ENCODE peak calls at places on chromosome 21, in seven cellular contexts. P, E, X, F, Y, Z and D are unnamed samples.

GRCh38 chr21:36499578-36500471 is 19.9 kb upstream of the CLDN14 start:
- DNase-seq in Z (no peak), F (peak; percentile 42), X (peak; percentile 78), P (no peak), E (peak; percentile 81), Y (no peak), D (no peak)

GRCh38 chr21:33214056-33214455 is 15.7 kb upstream of the IFNAR2 start:
- DNase-seq in Y (no peak), P (no peak), Z (no peak), F (no peak), E (no peak), X (no peak), D (no peak)

GRCh38 chr21:38486221-38486620 is 12.1 kb downstream of the ERG start:
- DNase-seq in E (no peak), Z (no peak), X (peak; percentile 87), Y (no peak), F (no peak), P (no peak), D (no peak)

GRCh38 chr21:41472769-41473548 is 35.0 kb downstream of the TMPRSS2 start:
- DNase-seq in E (no peak), X (no peak), Z (no peak), Y (no peak), F (no peak), P (no peak), D (no peak)

GRCh38 chr21:44702111-44702972 is 5.4 kb downstream of the KRTAP10-12 start:
- DNase-seq in F (no peak), Y (no peak), X (no peak), E (no peak), P (no peak), Z (no peak), D (no peak)

GRCh38 chr21:42649122-42650032 is 4.0 kb upstream of the PDE9A start:
- DNase-seq in Y (no peak), P (no peak), X (no peak), Z (no peak), E (no peak), F (no peak), D (no peak)

GRCh38 chr21:25960423-25960822 is 210.1 kb downstream of the APP start:
- DNase-seq in E (no peak), Z (no peak), F (no peak), P (no peak), X (no peak), Y (peak; percentile 6), D (no peak)

GRCh38 chr21:46000731-46001641 is 19.4 kb downstream of the COL6A1 start:
- DNase-seq in P (no peak), E (no peak), F (peak; percentile 30), Z (no peak), Y (peak; percentile 37), X (no peak), D (no peak)

GRCh38 chr21:42668193-42668592 is 14.8 kb downstream of the PDE9A start:
- DNase-seq in Y (no peak), F (no peak), E (no peak), P (no peak), Z (no peak), X (no peak), D (no peak)

GRCh38 chr21:31108969-31109368 is 70.7 kb upstream of the KRTAP19-8 start:
- DNase-seq in Y (no peak), X (no peak), Z (no peak), F (no peak), P (no peak), E (peak; percentile 6), D (peak; percentile 90)

GRCh38 chr21:44865561-44866280 is 7.8 kb downstream of the PTTG1IP start:
- DNase-seq in X (no peak), Z (no peak), P (no peak), E (peak; percentile 29), Y (no peak), F (no peak), D (peak; percentile 37)

GRCh38 chr21:35648512-35648911 is 411.8 kb downstream of the SETD4 start:
- DNase-seq in Y (no peak), X (no peak), Z (no peak), P (no peak), E (peak; percentile 45), F (no peak), D (no peak)

GRCh38 chr21:20996421-20997307 is 1.5 kb upstream of the NCAM2 start:
- DNase-seq in Y (peak; percentile 19), Z (no peak), P (no peak), X (no peak), E (no peak), F (no peak), D (no peak)

GRCh38 chr21:45880097-45881068 is 101.2 kb upstream of the COL6A1 start:
- DNase-seq in F (peak; percentile 41), P (peak; percentile 63), E (peak; percentile 88), Y (peak; percentile 90), X (peak; percentile 76), Z (peak; percentile 74), D (peak; percentile 84)

GRCh38 chr21:19065164-19065563 is 661.6 kb upstream of the TMPRSS15 start:
- DNase-seq in P (no peak), F (no peak), X (no peak), Z (no peak), E (no peak), Y (no peak), D (no peak)

GRCh38 chr21:35449846-35450245 is 400.7 kb upstream of the RUNX1 start:
- DNase-seq in Y (no peak), F (no peak), X (no peak), P (no peak), Z (no peak), E (no peak), D (no peak)

GRCh38 chr21:38082936-38083335 is 166.7 kb upstream of the KCNJ6 start:
- DNase-seq in F (no peak), P (no peak), E (no peak), Z (no peak), Y (no peak), X (no peak), D (no peak)

GRCh38 chr21:43632373-43632905 is 26.8 kb downstream of the HSF2BP start:
- DNase-seq in Y (no peak), X (no peak), F (no peak), E (no peak), Z (no peak), P (no peak), D (no peak)

GRCh38 chr21:33241846-33242245 is 12.1 kb downstream of the IFNAR2 start:
- DNase-seq in E (no peak), Z (no peak), P (no peak), Y (no peak), X (no peak), F (no peak), D (no peak)

GRCh38 chr21:29499734-29500343 is 201.1 kb downstream of the BACH1 start:
- DNase-seq in F (no peak), P (no peak), Z (no peak), E (peak; percentile 82), X (peak; percentile 45), Y (no peak), D (peak; percentile 65)

GRCh38 chr21:42513151-42513984 is at the start of gene SLC37A1:
- DNase-seq in F (no peak), Y (peak; percentile 51), Z (peak; percentile 69), E (peak; percentile 58), P (peak; percentile 49), X (no peak), D (no peak)

GRCh38 chr21:38661296-38662223 is 144.2 kb upstream of the ETS2 start:
- DNase-seq in E (peak; percentile 6), F (peak; percentile 34), X (peak; percentile 18), Y (peak; percentile 42), P (no peak), Z (no peak), D (no peak)

GRCh38 chr21:35399706-35400105 is 350.6 kb upstream of the RUNX1 start:
- DNase-seq in X (no peak), E (no peak), F (no peak), Z (no peak), Y (no peak), P (no peak), D (no peak)

GRCh38 chr21:35942211-35943144 is 117.8 kb downstream of the SETD4 start:
- DNase-seq in F (no peak), Y (no peak), E (no peak), Z (no peak), X (no peak), P (no peak), D (no peak)

GRCh38 chr21:45818276-45818903 is 163.2 kb upstream of the COL6A1 start:
- DNase-seq in X (no peak), F (no peak), E (peak; percentile 44), P (no peak), Y (no peak), Z (no peak), D (no peak)

GRCh38 chr21:25176637-25177412 is 430.5 kb downstream of the MRPL39 start:
- DNase-seq in P (no peak), X (no peak), Y (no peak), F (no peak), E (no peak), Z (peak; percentile 34), D (no peak)

GRCh38 chr21:15031790-15032357 is 32.9 kb downstream of the NRIP1 start:
- DNase-seq in E (no peak), Y (no peak), F (no peak), X (peak; percentile 63), Z (no peak), P (no peak), D (no peak)

GRCh38 chr21:26679299-26679698 is 106.2 kb upstream of the CYYR1 start:
- DNase-seq in Z (no peak), F (no peak), X (no peak), E (no peak), Y (no peak), P (no peak), D (no peak)

GRCh38 chr21:15064576-15065380 is at the start of gene NRIP1:
- DNase-seq in P (peak; percentile 70), X (peak; percentile 88), E (peak; percentile 96), F (peak; percentile 90), Z (peak; percentile 85), Y (peak; percentile 92), D (peak; percentile 87)

GRCh38 chr21:38797470-38797869 is 8.3 kb upstream of the ETS2 start:
- DNase-seq in P (no peak), F (no peak), X (no peak), Y (peak; percentile 35), E (no peak), Z (no peak), D (no peak)

GRCh38 chr21:27154451-27155129 is 187.7 kb upstream of the ADAMTS5 start:
- DNase-seq in P (no peak), Z (no peak), Y (no peak), F (no peak), X (no peak), E (no peak), D (no peak)

GRCh38 chr21:38134084-38134873 is 122.5 kb upstream of the KCNJ15 start:
- DNase-seq in P (no peak), Y (no peak), Z (no peak), X (no peak), F (no peak), E (no peak), D (no peak)